ENCODE peak calls at places on chromosomes 11 and 22, in nine cellular contexts. C is NCI-H2081, O is GM23338, S is DMS79, N is AML-193, P is iris pigment epithelial cell, T is T-cell, F is activated T-cell treated with anti-CD3 and anti-CD28 coated beads for 1 hour, M is H9. X is an unnamed sample.

GRCh38 chr11:11450744-11451362 is 97.8 kb upstream of the CSNK2A3 start:
- DNase-seq in C (no peak), O (no peak), P (peak), N (no peak), M (no peak), T (no peak), F (no peak), S (peak), X (no peak)

GRCh38 chr11:27241316-27242122 is 121.5 kb downstream of the CCDC34 start:
- DNase-seq in C (no peak), N (no peak), O (no peak), S (no peak), T (no peak), F (no peak), M (no peak), P (peak), X (no peak)

GRCh38 chr11:104361975-104362374 is 198.0 kb upstream of the PDGFD start:
- DNase-seq in S (no peak), T (no peak), O (no peak), P (no peak), N (no peak), M (no peak), F (no peak), C (no peak), X (no peak)

GRCh38 chr11:126138636-126139540 is 72.6 kb downstream of the RPUSD4 start:
- DNase-seq in M (no peak), N (no peak), P (no peak), C (no peak), S (no peak), O (no peak), T (no peak), F (no peak), X (peak)

GRCh38 chr22:41589260-41589600 is 410 bp downstream of the PMM1 start:
- DNase-seq in S (no peak), C (no peak), M (no peak), T (no peak), N (no peak), O (peak), F (no peak), P (peak), X (peak)

GRCh38 chr11:71372693-71373657 is 75.2 kb downstream of the DHCR7 start:
- DNase-seq in P (peak), T (no peak), C (no peak), M (no peak), F (no peak), N (no peak), S (no peak), O (peak), X (no peak)

GRCh38 chr11:78810489-78811090 is 235.9 kb upstream of the NARS2 start:
- DNase-seq in C (peak), P (no peak), N (no peak), S (no peak), T (no peak), O (no peak), F (no peak), M (no peak), X (no peak)

GRCh38 chr11:27934830-27935145 is 173.2 kb downstream of the KIF18A start:
- DNase-seq in P (peak), C (no peak), N (no peak), T (no peak), S (no peak), M (no peak), F (no peak), O (no peak), X (peak)

GRCh38 chr22:45208993-45209838 is 31.5 kb downstream of the KIAA0930 start:
- DNase-seq in P (peak), S (no peak), T (peak), C (no peak), M (peak), N (no peak), O (peak), F (peak), X (peak)

GRCh38 chr22:36069368-36069767 is 40.7 kb upstream of the RBFOX2 start:
- DNase-seq in C (no peak), O (no peak), P (no peak), T (no peak), M (no peak), N (no peak), F (no peak), S (no peak), X (no peak)

GRCh38 chr22:46069518-46070214 is 80.7 kb upstream of the PPARA start:
- DNase-seq in S (peak), N (peak), F (no peak), C (peak), T (no peak), M (peak), O (no peak), P (peak), X (peak)

X was measured in MG63.